ENCODE peak calls at places on chromosomes 13 and 19, in ten cellular contexts. G is body of pancreas; T is stimulated activated CD8-positive, alpha-beta memory T cell treated with anti-CD3 and anti-CD28 coated beads, Interleukin-2, amount 100 ng/mL, for 1 hour; U is GM23338; M is T-helper 2 cell; O is activated naive CD4-positive, alpha-beta T cell treated with anti-CD3 and anti-CD28 coated beads for 36 hours; D is GM03348; X is GF-D8; L is kidney epithelial cell; F is WTC11. P is an unnamed sample.

GRCh38 chr13:50509167-50509566 is 334.3 kb downstream of the DLEU7 start:
- DNase-seq in X (no peak), F (no peak), D (no peak), U (no peak), G (no peak), M (no peak), T (no peak), L (no peak), O (no peak), P (no peak)

GRCh38 chr19:27705896-27706295 is 1507.1 kb downstream of the UQCRFS1 start:
- DNase-seq in U (no peak), F (no peak), G (no peak), O (no peak), X (no peak), M (no peak), D (no peak), T (no peak), L (no peak), P (no peak)

GRCh38 chr13:24161980-24162517 is 1.5 kb downstream of the SPATA13 start:
- DNase-seq in T (no peak), O (no peak), M (no peak), L (no peak), U (no peak), F (no peak), D (no peak), G (peak), X (no peak), P (no peak)

GRCh38 chr13:71217827-71218226 is 649.2 kb downstream of the DACH1 start:
- DNase-seq in G (no peak), L (no peak), X (no peak), D (no peak), M (no peak), T (no peak), F (no peak), U (no peak), O (no peak), P (no peak)

GRCh38 chr13:47004022-47004421 is 107.2 kb upstream of the HTR2A start:
- DNase-seq in O (no peak), G (no peak), U (no peak), T (no peak), L (no peak), F (no peak), X (no peak), M (no peak), D (no peak), P (no peak)

GRCh38 chr19:15268192-15268927 is 36.1 kb upstream of the EPHX3 start:
- DNase-seq in L (no peak), M (no peak), U (no peak), X (no peak), T (no peak), O (no peak), G (no peak), F (no peak), D (no peak), P (no peak)

GRCh38 chr13:112657850-112658445 is 31.9 kb upstream of the ATP11A start:
- DNase-seq in U (no peak), F (no peak), O (no peak), G (peak), X (no peak), D (peak), T (no peak), M (no peak), L (peak), P (peak)

GRCh38 chr13:46158983-46159382 is 23.0 kb downstream of the LCP1 start:
- DNase-seq in X (no peak), G (no peak), L (no peak), M (no peak), D (no peak), F (no peak), U (no peak), O (no peak), T (no peak), P (no peak)

GRCh38 chr13:48437381-48437780 is 24.5 kb upstream of the LPAR6 start:
- DNase-seq in L (no peak), X (no peak), U (no peak), D (peak), T (no peak), O (no peak), G (peak), M (no peak), F (no peak), P (no peak)

GRCh38 chr13:52851153-52851962 is 2.9 kb upstream of the PCDH8 start:
- DNase-seq in O (peak), L (no peak), G (peak), X (no peak), U (peak), M (peak), D (peak), T (no peak), F (peak), P (peak)